ENCODE peak calls at places on chromosome 5, in ten cellular contexts. One of them, this sample, is unnamed.

GRCh38 chr5:160263326-160263850 is 34.1 kb downstream of the FABP6 start:
- DNase-seq in prostate gland: no peak
- DNase-seq in suprapubic skin: no peak
- DNase-seq in breast epithelium: no peak
- DNase-seq in vagina: no peak
- DNase-seq in stomach: no peak
- DNase-seq in transverse colon: no peak
- DNase-seq in endothelial cell of umbilical vein: no peak
- DNase-seq in H1: no peak
- DNase-seq in K562: no peak
- DNase-seq in this sample: no peak

GRCh38 chr5:168291281-168291960 is at the start of gene WWC1:
- DNase-seq in breast epithelium: peak
- DNase-seq in K562: peak
- DNase-seq in endothelial cell of umbilical vein: no peak
- DNase-seq in prostate gland: peak
- DNase-seq in H1: no peak
- DNase-seq in stomach: peak
- DNase-seq in suprapubic skin: no peak
- DNase-seq in transverse colon: peak
- DNase-seq in vagina: no peak
- DNase-seq in this sample: peak

GRCh38 chr5:64691333-64691732 is 1.0 kb downstream of the SHISAL2B start:
- DNase-seq in transverse colon: no peak
- DNase-seq in stomach: no peak
- DNase-seq in breast epithelium: no peak
- DNase-seq in H1: no peak
- DNase-seq in endothelial cell of umbilical vein: no peak
- DNase-seq in K562: no peak
- DNase-seq in vagina: no peak
- DNase-seq in suprapubic skin: no peak
- DNase-seq in prostate gland: no peak
- DNase-seq in this sample: no peak

GRCh38 chr5:89374818-89375521 is 492.0 kb upstream of the MEF2C start:
- DNase-seq in breast epithelium: no peak
- DNase-seq in vagina: no peak
- DNase-seq in transverse colon: no peak
- DNase-seq in prostate gland: no peak
- DNase-seq in K562: no peak
- DNase-seq in suprapubic skin: no peak
- DNase-seq in stomach: no peak
- DNase-seq in H1: no peak
- DNase-seq in endothelial cell of umbilical vein: no peak
- DNase-seq in this sample: no peak

GRCh38 chr5:1762878-1763547 is 36.6 kb downstream of the MRPL36 start:
- DNase-seq in breast epithelium: peak
- DNase-seq in K562: no peak
- DNase-seq in vagina: peak
- DNase-seq in suprapubic skin: peak
- DNase-seq in stomach: peak
- DNase-seq in endothelial cell of umbilical vein: no peak
- DNase-seq in prostate gland: no peak
- DNase-seq in H1: no peak
- DNase-seq in transverse colon: no peak
- DNase-seq in this sample: peak

GRCh38 chr5:14929293-14930065 is 57.9 kb upstream of the ANKH start:
- DNase-seq in stomach: no peak
- DNase-seq in suprapubic skin: no peak
- DNase-seq in breast epithelium: no peak
- DNase-seq in vagina: no peak
- DNase-seq in endothelial cell of umbilical vein: no peak
- DNase-seq in transverse colon: no peak
- DNase-seq in K562: no peak
- DNase-seq in prostate gland: peak
- DNase-seq in H1: no peak
- DNase-seq in this sample: no peak

GRCh38 chr5:131532016-131532640 is 102.9 kb downstream of the RAPGEF6 start:
- DNase-seq in K562: no peak
- DNase-seq in prostate gland: no peak
- DNase-seq in transverse colon: no peak
- DNase-seq in endothelial cell of umbilical vein: peak
- DNase-seq in suprapubic skin: no peak
- DNase-seq in H1: no peak
- DNase-seq in stomach: no peak
- DNase-seq in vagina: no peak
- DNase-seq in breast epithelium: no peak
- DNase-seq in this sample: no peak

GRCh38 chr5:16406630-16407029 is 59.0 kb downstream of the ZNF622 start:
- DNase-seq in vagina: no peak
- DNase-seq in endothelial cell of umbilical vein: no peak
- DNase-seq in prostate gland: no peak
- DNase-seq in suprapubic skin: no peak
- DNase-seq in transverse colon: no peak
- DNase-seq in H1: no peak
- DNase-seq in breast epithelium: no peak
- DNase-seq in stomach: no peak
- DNase-seq in K562: no peak
- DNase-seq in this sample: no peak

GRCh38 chr5:140302786-140303639 is at the start of gene PFDN1:
- DNase-seq in stomach: peak
- DNase-seq in endothelial cell of umbilical vein: peak
- DNase-seq in prostate gland: peak
- DNase-seq in K562: peak
- DNase-seq in H1: peak
- DNase-seq in vagina: no peak
- DNase-seq in breast epithelium: peak
- DNase-seq in suprapubic skin: peak
- DNase-seq in transverse colon: peak
- DNase-seq in this sample: peak

GRCh38 chr5:77864997-77865396 is 88.9 kb upstream of the TBCA start:
- DNase-seq in breast epithelium: no peak
- DNase-seq in endothelial cell of umbilical vein: no peak
- DNase-seq in suprapubic skin: no peak
- DNase-seq in stomach: no peak
- DNase-seq in prostate gland: no peak
- DNase-seq in K562: no peak
- DNase-seq in vagina: no peak
- DNase-seq in H1: no peak
- DNase-seq in transverse colon: no peak
- DNase-seq in this sample: peak

GRCh38 chr5:102975457-102976182 is 144.3 kb downstream of the GIN1 start:
- DNase-seq in K562: no peak
- DNase-seq in breast epithelium: no peak
- DNase-seq in prostate gland: no peak
- DNase-seq in vagina: no peak
- DNase-seq in stomach: no peak
- DNase-seq in suprapubic skin: no peak
- DNase-seq in transverse colon: no peak
- DNase-seq in H1: no peak
- DNase-seq in endothelial cell of umbilical vein: peak
- DNase-seq in this sample: no peak

GRCh38 chr5:102975040-102975439 is 144.9 kb downstream of the GIN1 start:
- DNase-seq in K562: no peak
- DNase-seq in H1: no peak
- DNase-seq in vagina: no peak
- DNase-seq in endothelial cell of umbilical vein: peak
- DNase-seq in transverse colon: no peak
- DNase-seq in stomach: no peak
- DNase-seq in suprapubic skin: no peak
- DNase-seq in breast epithelium: no peak
- DNase-seq in prostate gland: no peak
- DNase-seq in this sample: no peak

GRCh38 chr5:102974177-102974576 is 145.8 kb downstream of the GIN1 start:
- DNase-seq in transverse colon: no peak
- DNase-seq in K562: no peak
- DNase-seq in breast epithelium: no peak
- DNase-seq in vagina: no peak
- DNase-seq in endothelial cell of umbilical vein: no peak
- DNase-seq in suprapubic skin: no peak
- DNase-seq in stomach: no peak
- DNase-seq in prostate gland: no peak
- DNase-seq in H1: no peak
- DNase-seq in this sample: no peak

DNA sequence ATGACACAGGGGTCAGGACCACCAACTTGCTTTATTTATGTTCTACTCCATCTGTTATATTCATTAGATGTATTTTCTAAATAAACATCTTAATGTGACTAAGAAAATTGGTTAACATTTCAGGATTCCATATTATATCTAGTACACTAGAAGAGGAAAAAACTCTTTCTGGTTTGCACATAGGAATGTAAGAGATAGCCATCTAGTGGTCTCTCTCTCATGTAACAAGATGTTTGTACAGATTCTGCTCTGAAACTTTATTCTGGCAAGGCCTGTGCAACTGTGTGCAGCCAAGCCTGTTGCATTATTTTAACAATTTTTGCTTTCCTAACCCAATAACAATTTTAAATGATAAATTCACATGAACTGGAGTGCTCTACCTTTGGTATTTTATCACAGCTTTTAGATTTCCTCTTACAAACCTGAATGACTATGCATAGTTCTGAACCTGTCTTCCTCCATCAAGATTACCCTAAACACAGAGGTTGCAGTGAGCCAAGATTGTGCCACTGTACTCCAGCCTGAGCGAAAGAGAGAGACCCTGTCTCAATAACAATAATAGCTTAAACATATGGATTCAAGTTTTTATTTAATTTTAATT is 148.1 kb downstream of the GIN1 start:
- DNase-seq in suprapubic skin: no peak
- DNase-seq in H1: no peak
- DNase-seq in vagina: no peak
- DNase-seq in endothelial cell of umbilical vein: peak
- DNase-seq in breast epithelium: no peak
- DNase-seq in prostate gland: no peak
- DNase-seq in transverse colon: no peak
- DNase-seq in stomach: no peak
- DNase-seq in K562: no peak
- DNase-seq in this sample: no peak
- H3K27ac ChIP-seq in suprapubic skin: no peak
- H3K27ac ChIP-seq in H1: no peak
- H3K27ac ChIP-seq in vagina: no peak
- H3K27ac ChIP-seq in endothelial cell of umbilical vein: no peak
- H3K27ac ChIP-seq in breast epithelium: no peak
- H3K27ac ChIP-seq in prostate gland: no peak
- H3K27ac ChIP-seq in transverse colon: no peak
- H3K27ac ChIP-seq in stomach: no peak
- H3K27ac ChIP-seq in K562: no peak
- H3K27ac ChIP-seq in this sample: no peak

DNA sequence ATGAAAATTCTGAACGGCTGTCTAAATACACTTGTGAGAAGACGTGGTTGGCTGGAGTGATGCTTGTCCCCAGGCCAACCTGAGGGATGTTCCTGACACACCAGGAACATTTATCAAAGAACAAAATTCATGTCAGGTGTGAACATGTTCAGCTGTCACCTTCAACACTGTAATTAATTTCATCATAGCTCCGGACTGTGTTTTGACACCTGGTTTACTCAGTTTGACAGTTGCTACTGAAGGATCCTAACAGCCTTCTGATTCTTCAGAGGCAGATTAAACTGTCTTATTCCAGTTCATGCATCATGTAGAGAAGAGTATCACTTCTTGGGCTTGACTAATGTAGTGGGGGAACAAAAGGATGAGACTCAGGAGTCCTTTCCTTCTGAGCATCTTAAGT is 134.1 kb downstream of the NPR3 start:
- DNase-seq in breast epithelium: no peak
- DNase-seq in suprapubic skin: no peak
- DNase-seq in transverse colon: no peak
- DNase-seq in endothelial cell of umbilical vein: no peak
- DNase-seq in prostate gland: no peak
- DNase-seq in stomach: no peak
- DNase-seq in vagina: no peak
- DNase-seq in K562: no peak
- DNase-seq in H1: no peak
- DNase-seq in this sample: no peak
- TF ChIP-seq POLR2AphosphoS5 in breast epithelium: no peak
- TF ChIP-seq POLR2AphosphoS5 in suprapubic skin: no peak
- TF ChIP-seq POLR2AphosphoS5 in transverse colon: no peak
- TF ChIP-seq POLR2AphosphoS5 in endothelial cell of umbilical vein: no peak
- TF ChIP-seq POLR2AphosphoS5 in prostate gland: no peak
- TF ChIP-seq POLR2AphosphoS5 in stomach: no peak
- TF ChIP-seq POLR2AphosphoS5 in vagina: no peak
- TF ChIP-seq POLR2AphosphoS5 in K562: no peak
- TF ChIP-seq POLR2AphosphoS5 in H1: no peak
- TF ChIP-seq POLR2AphosphoS5 in this sample: no peak

GRCh38 chr5:173327948-173328895 is at the start of gene STC2:
- DNase-seq in transverse colon: peak
- DNase-seq in breast epithelium: peak
- DNase-seq in vagina: no peak
- DNase-seq in endothelial cell of umbilical vein: peak
- DNase-seq in prostate gland: peak
- DNase-seq in K562: peak
- DNase-seq in suprapubic skin: peak
- DNase-seq in H1: peak
- DNase-seq in stomach: peak
- DNase-seq in this sample: peak
- TF ChIP-seq POLR2A in transverse colon: no peak
- TF ChIP-seq POLR2A in breast epithelium: peak
- TF ChIP-seq POLR2A in vagina: no peak
- TF ChIP-seq POLR2A in endothelial cell of umbilical vein: no peak
- TF ChIP-seq POLR2A in prostate gland: no peak
- TF ChIP-seq POLR2A in K562: peak
- TF ChIP-seq POLR2A in suprapubic skin: no peak
- TF ChIP-seq POLR2A in H1: peak
- TF ChIP-seq POLR2A in stomach: no peak
- TF ChIP-seq POLR2A in this sample: no peak

GRCh38 chr5:143213851-143214363 is 189.6 kb downstream of the NR3C1 start:
- DNase-seq in vagina: no peak
- DNase-seq in endothelial cell of umbilical vein: peak
- DNase-seq in transverse colon: no peak
- DNase-seq in breast epithelium: no peak
- DNase-seq in prostate gland: no peak
- DNase-seq in H1: no peak
- DNase-seq in suprapubic skin: no peak
- DNase-seq in K562: peak
- DNase-seq in stomach: no peak
- DNase-seq in this sample: no peak

GRCh38 chr5:143212261-143212660 is 191.2 kb downstream of the NR3C1 start:
- DNase-seq in suprapubic skin: no peak
- DNase-seq in H1: no peak
- DNase-seq in K562: no peak
- DNase-seq in stomach: no peak
- DNase-seq in endothelial cell of umbilical vein: peak
- DNase-seq in prostate gland: no peak
- DNase-seq in vagina: no peak
- DNase-seq in breast epithelium: no peak
- DNase-seq in transverse colon: no peak
- DNase-seq in this sample: no peak

GRCh38 chr5:143214458-143214857 is 189.0 kb downstream of the NR3C1 start:
- DNase-seq in H1: no peak
- DNase-seq in K562: no peak
- DNase-seq in stomach: no peak
- DNase-seq in transverse colon: no peak
- DNase-seq in suprapubic skin: no peak
- DNase-seq in prostate gland: no peak
- DNase-seq in breast epithelium: no peak
- DNase-seq in endothelial cell of umbilical vein: no peak
- DNase-seq in vagina: no peak
- DNase-seq in this sample: no peak

GRCh38 chr5:143214890-143215289 is 188.6 kb downstream of the NR3C1 start:
- DNase-seq in prostate gland: no peak
- DNase-seq in H1: no peak
- DNase-seq in endothelial cell of umbilical vein: no peak
- DNase-seq in vagina: no peak
- DNase-seq in suprapubic skin: no peak
- DNase-seq in stomach: no peak
- DNase-seq in transverse colon: no peak
- DNase-seq in breast epithelium: no peak
- DNase-seq in K562: no peak
- DNase-seq in this sample: no peak

GRCh38 chr5:143213231-143213850 is 190.1 kb downstream of the NR3C1 start:
- DNase-seq in breast epithelium: no peak
- DNase-seq in transverse colon: no peak
- DNase-seq in stomach: no peak
- DNase-seq in endothelial cell of umbilical vein: no peak
- DNase-seq in prostate gland: no peak
- DNase-seq in H1: no peak
- DNase-seq in suprapubic skin: no peak
- DNase-seq in K562: no peak
- DNase-seq in vagina: no peak
- DNase-seq in this sample: no peak
- H3K27ac ChIP-seq in breast epithelium: peak
- H3K27ac ChIP-seq in transverse colon: peak
- H3K27ac ChIP-seq in stomach: no peak
- H3K27ac ChIP-seq in endothelial cell of umbilical vein: peak
- H3K27ac ChIP-seq in prostate gland: no peak
- H3K27ac ChIP-seq in H1: no peak
- H3K27ac ChIP-seq in suprapubic skin: no peak
- H3K27ac ChIP-seq in K562: peak
- H3K27ac ChIP-seq in vagina: no peak
- H3K27ac ChIP-seq in this sample: no peak

This sample was measured in spleen.